ENCODE peak calls at places on chromosomes 13 and 19, in four cellular contexts. Z is tibial nerve, F is heart right ventricle, S is thoracic aorta. M is an unnamed sample. For H3K4me1, the result is how much of the 10 kb centered on the place peaks cover.

GRCh38 chr13:87444135-87444534 is 227.0 kb upstream of the SLITRK5 start:
- DNase-seq in Z (no peak), F (no peak), S (no peak), M (no peak)

GRCh38 chr13:50635504-50635903 is 208.0 kb downstream of the DLEU7 start:
- DNase-seq in Z (peak), F (peak), S (peak), M (peak)

GRCh38 chr13:39888865-39889810 is 233.7 kb downstream of the COG6 start:
- DNase-seq in Z (no peak), F (no peak), S (no peak), M (no peak)

GRCh38 chr13:49040872-49041271 is 65.2 kb downstream of the FNDC3A start:
- DNase-seq in Z (no peak), F (no peak), S (no peak), M (no peak)

GRCh38 chr19:40718774-40719391 is 2.0 kb downstream of the ITPKC start:
- DNase-seq in Z (peak), F (peak), S (no peak), M (peak)

GRCh38 chr13:67013709-67014108 is 216.4 kb downstream of the PCDH9 start:
- DNase-seq in Z (no peak), F (no peak), S (no peak), M (no peak)

GRCh38 chr19:32945260-32945659 is 26.5 kb downstream of the CEP89 start:
- DNase-seq in Z (no peak), F (no peak), S (no peak), M (no peak)

GRCh38 chr13:50923272-50923671 is 13.7 kb downstream of the RNASEH2B start:
- DNase-seq in Z (no peak), F (no peak), S (no peak), M (no peak)

GRCh38 chr13:36102721-36103120 is 28.5 kb downstream of the DCLK1 start:
- DNase-seq in Z (no peak), F (no peak), S (no peak), M (no peak)

GRCh38 chr19:9456018-9456689 is 20.8 kb upstream of the ZNF266 start:
- DNase-seq in Z (no peak), F (no peak), S (no peak), M (no peak)

GRCh38 chr19:53864308-53864836 is 3.3 kb upstream of the MYADM start:
- DNase-seq in Z (no peak), F (no peak), S (no peak), M (no peak)

GRCh38 chr13:92547256-92547655 is 679.4 kb upstream of the GPC6 start:
- DNase-seq in Z (no peak), F (no peak), S (no peak), M (no peak)

GRCh38 chr19:46659151-46660007 is 1.6 kb downstream of the DACT3 start:
- DNase-seq in Z (peak), F (peak), S (no peak), M (no peak)

GRCh38 chr19:33098023-33098652 is 17.2 kb downstream of the GPATCH1 start:
- DNase-seq in Z (no peak), F (no peak), S (no peak), M (no peak)

GRCh38 chr13:100465558-100465957 is 123.0 kb downstream of the GGACT start:
- DNase-seq in Z (no peak), F (no peak), S (no peak), M (no peak)

GRCh38 chr19:40219721-40220276 is 1.6 kb upstream of the TTC9B start:
- DNase-seq in Z (no peak), F (no peak), S (no peak), M (no peak)

GRCh38 chr19:51572415-51572814 is 1.3 kb downstream of the ZNF175 start:
- DNase-seq in Z (no peak), F (no peak), S (no peak), M (no peak)

GRCh38 chr13:50126378-50127016 is 111.3 kb downstream of the KCNRG start:
- DNase-seq in Z (no peak), F (no peak), S (no peak), M (no peak)

DNA sequence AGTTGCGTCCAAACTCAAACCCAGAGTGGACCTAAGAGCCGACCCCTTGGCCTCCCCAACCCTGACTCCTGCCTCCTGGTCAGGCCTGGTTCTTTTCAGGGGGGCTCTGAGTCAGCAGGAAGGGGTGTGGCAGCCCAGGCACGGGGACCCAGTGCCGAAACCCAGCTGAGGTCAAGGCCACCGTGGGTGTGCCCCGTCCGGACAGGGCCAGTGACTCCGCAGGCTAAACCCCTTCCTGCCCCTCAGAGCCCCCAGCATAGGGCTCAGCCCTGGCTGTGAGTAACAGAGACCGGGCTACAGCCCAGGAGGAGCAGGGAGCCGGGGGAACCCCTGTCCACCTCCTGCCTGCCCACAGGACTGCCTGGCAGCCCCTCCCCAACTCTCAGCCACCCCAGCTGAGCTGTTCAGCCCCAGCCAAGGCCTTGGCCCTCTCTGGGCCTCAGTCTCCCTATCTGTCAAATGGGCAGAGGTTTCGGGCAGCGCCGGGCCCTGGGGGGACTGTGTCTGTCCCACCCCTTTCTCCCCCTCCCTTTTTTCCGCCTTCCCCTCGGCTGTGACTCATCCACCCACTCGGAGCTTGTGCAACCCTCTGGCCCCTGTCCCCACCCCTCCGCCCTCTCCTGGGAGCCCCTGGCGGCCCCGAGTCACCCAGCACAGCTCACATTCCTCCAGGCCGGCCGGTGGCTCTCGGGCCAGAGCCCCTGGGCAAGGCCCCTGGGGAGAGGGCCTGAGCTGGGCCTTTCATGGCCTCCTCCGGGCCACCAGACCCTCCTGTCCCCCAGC is 8.6 kb downstream of the ZBTB7A start:
- DNase-seq in Z (peak), F (peak), S (peak), M (peak)
- TF ChIP-seq CTCF in Z (no peak), F (peak), S (peak), M (peak)

GRCh38 chr13:30119476-30119875 is 187.9 kb downstream of the KATNAL1 start:
- DNase-seq in Z (no peak), F (no peak), S (no peak), M (no peak)
- H3K4me1 ChIP-seq in Z (under half), F (under half), S (under half), M (under half)

GRCh38 chr19:38899447-38900219 is at the start of the genes NFKBIB and SIRT2:
- DNase-seq in Z (peak), F (peak), S (peak), M (peak)
- TF ChIP-seq CTCF in Z (peak), F (no peak), S (no peak), M (no peak)

GRCh38 chr13:97496511-97496910 is 62.5 kb downstream of the RAP2A start:
- DNase-seq in Z (no peak), F (no peak), S (no peak), M (no peak)
- H3K4me1 ChIP-seq in Z (under half), F (under half), S (under half), M (under half)

DNA sequence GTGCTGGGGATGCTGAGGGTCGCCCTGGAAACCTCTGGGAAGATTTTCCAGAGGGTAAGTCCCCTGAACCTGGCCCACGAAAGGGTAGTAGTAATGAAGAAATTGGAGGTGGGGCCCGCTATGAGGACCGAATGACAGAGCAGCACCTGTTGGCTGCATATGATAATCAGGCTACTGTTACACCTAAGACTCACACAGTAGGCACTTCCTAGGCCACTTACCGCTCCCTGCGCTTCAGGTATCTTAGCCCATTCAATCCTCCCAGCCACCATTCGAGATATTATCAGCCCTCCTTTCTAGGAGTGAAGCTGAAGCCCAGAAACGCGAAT is 4.3 kb upstream of the LRFN3 start:
- DNase-seq in Z (no peak), F (no peak), S (no peak), M (no peak)
- TF ChIP-seq CTCF in Z (no peak), F (no peak), S (no peak), M (no peak)

GRCh38 chr19:42126565-42126964 is 5.7 kb downstream of the POU2F2 start:
- DNase-seq in Z (no peak), F (no peak), S (no peak), M (no peak)
- H3K4me1 ChIP-seq in Z (under half), F (under half), S (under half), M (under half)

DNA sequence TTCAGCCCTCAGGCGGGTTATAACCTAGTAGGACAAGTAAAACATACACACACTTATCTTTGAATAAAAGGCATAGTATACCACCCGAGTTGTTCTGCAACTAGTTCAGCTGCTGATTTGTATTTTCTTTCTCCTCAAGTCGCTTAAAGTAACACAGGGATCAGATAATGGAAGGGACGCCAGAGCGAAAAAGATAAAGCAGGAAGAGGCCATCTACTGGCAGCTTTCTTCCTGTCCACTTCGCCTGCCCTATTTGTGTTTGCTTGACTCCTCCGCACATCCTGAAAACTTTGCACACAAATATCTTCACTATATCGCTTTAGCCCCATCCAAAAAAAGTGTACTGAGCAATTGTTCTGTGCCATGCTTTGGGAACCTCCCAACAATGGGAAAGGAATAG is 238.0 kb upstream of the SOX21 start:
- DNase-seq in Z (no peak), F (no peak), S (no peak), M (no peak)
- TF ChIP-seq CTCF in Z (no peak), F (no peak), S (no peak), M (no peak)

DNA sequence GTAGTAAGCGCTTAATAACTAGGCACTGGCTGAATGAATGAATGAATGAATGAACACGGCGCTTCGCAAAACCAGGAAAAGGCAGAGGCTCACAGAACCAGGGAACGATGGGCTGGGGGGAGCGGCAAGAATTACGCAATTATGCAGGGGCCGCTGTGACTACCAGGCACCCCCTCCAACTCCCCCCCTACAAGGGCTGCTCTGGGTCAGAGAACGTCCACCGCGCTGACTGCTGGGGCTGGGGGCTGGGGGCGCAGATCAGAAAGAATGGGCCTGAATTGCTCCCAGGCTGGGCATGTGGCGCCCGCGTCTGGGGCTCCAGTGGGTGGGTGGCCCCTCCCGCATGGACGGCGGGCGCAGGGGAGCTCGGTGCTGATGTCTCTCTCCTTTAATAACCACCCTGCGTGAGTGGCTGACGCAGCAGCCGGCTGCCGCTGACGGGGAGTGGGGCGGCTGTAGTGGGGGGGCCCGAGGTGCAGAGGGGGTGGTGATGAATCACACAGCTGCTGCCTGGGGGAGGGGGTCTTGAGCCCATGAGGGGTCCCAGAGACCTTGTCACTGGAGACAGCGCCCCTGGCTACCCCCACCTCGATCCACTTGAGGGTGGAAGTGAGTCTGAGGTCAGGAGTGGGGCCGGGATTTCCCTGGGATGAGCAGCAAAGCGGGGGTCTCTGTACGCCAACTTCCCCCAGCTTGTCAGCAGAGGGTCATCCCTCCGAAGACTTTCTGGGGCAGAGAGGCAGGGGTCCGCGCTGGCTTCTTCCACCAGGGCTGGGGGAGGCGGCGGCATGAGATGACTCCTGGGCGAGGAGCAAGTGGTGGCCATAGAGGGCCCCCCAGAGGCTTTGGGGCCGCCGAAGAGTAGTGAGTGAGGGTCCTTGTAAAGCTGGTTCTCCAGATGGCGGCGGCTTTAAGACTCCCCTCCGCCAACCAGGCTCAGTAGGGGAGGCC is 1.4 kb upstream of the CIRBP start:
- DNase-seq in Z (no peak), F (peak), S (no peak), M (no peak)
- H3K4me1 ChIP-seq in Z (half or more), F (half or more), S (under half), M (half or more)